ENCODE peak calls at places on chromosomes 13 and 19, in four cellular contexts. B is choroid plexus epithelial cell, G is AG09319, P is uterus. C is an unnamed sample.

GRCh38 chr13:67223024-67223423 is 7.1 kb downstream of the PCDH9 start:
- DNase-seq in B (peak), G (no peak), P (no peak), C (no peak)

GRCh38 chr13:65677906-65678305 is 1552.2 kb downstream of the PCDH9 start:
- DNase-seq in B (peak), G (no peak), P (no peak), C (no peak)

GRCh38 chr13:50914301-50914700 is 4.7 kb downstream of the RNASEH2B start:
- DNase-seq in B (peak), G (no peak), P (no peak), C (no peak)

GRCh38 chr13:113082198-113083021 is 23.2 kb upstream of the F7 start:
- DNase-seq in B (no peak), G (no peak), P (no peak), C (no peak)

GRCh38 chr13:99028890-99029289 is 51.0 kb upstream of the DOCK9 start:
- DNase-seq in B (peak), G (no peak), P (no peak), C (no peak)

GRCh38 chr19:47348819-47349795 is at the start of gene DHX34:
- DNase-seq in B (peak), G (peak), P (peak), C (peak)

GRCh38 chr13:30179547-30180256 is 127.6 kb downstream of the KATNAL1 start:
- DNase-seq in B (no peak), G (no peak), P (no peak), C (no peak)

GRCh38 chr19:28285917-28286316 is 927.0 kb downstream of the UQCRFS1 start:
- DNase-seq in B (no peak), G (no peak), P (no peak), C (no peak)

GRCh38 chr19:48329167-48329891 is 4.0 kb downstream of the EMP3 start:
- DNase-seq in B (peak), G (no peak), P (peak), C (no peak)

GRCh38 chr13:36979361-36980040 is 19.6 kb downstream of the ALG5 start:
- DNase-seq in B (peak), G (peak), P (no peak), C (no peak)

GRCh38 chr19:17719730-17720486 is 628 bp downstream of the MAP1S start:
- DNase-seq in B (no peak), G (no peak), P (no peak), C (peak)

GRCh38 chr13:81986308-81986707 is 1645.4 kb upstream of the SPRY2 start:
- DNase-seq in B (no peak), G (no peak), P (no peak), C (no peak)

GRCh38 chr19:2962018-2962670 is 15.2 kb upstream of the TLE6 start:
- DNase-seq in B (peak), G (no peak), P (peak), C (peak)

GRCh38 chr19:37506387-37507166 is at the start of gene ZNF793:
- DNase-seq in B (peak), G (peak), P (peak), C (peak)

GRCh38 chr19:4007836-4008539 is 452 bp downstream of the PIAS4 start:
- DNase-seq in B (peak), G (no peak), P (no peak), C (no peak)

GRCh38 chr13:109427148-109427547 is 359.2 kb downstream of the IRS2 start:
- DNase-seq in B (peak), G (no peak), P (no peak), C (no peak)

GRCh38 chr19:36215276-36216171 is 618 bp downstream of the ZNF146 start:
- DNase-seq in B (peak), G (peak), P (no peak), C (no peak)

GRCh38 chr13:52061587-52061986 is 37.1 kb downstream of the UTP14C start:
- DNase-seq in B (no peak), G (no peak), P (no peak), C (no peak)

GRCh38 chr19:29098863-29099481 is 114.0 kb downstream of the UQCRFS1 start:
- DNase-seq in B (peak), G (peak), P (peak), C (no peak)

GRCh38 chr13:43687038-43687437 is 99.7 kb downstream of the ENOX1 start:
- DNase-seq in B (no peak), G (no peak), P (no peak), C (no peak)

GRCh38 chr19:14544977-14545715 is 15.8 kb downstream of the TECR start:
- DNase-seq in B (peak), G (no peak), P (no peak), C (no peak)

GRCh38 chr19:45187421-45188100 is 9.0 kb downstream of the BLOC1S3 start:
- DNase-seq in B (peak), G (no peak), P (no peak), C (no peak)

GRCh38 chr19:12786950-12787349 is 4.3 kb upstream of the JUNB start:
- DNase-seq in B (no peak), G (no peak), P (no peak), C (no peak)

GRCh38 chr13:39616087-39616694 is 13.2 kb upstream of the LHFPL6 start:
- DNase-seq in B (peak), G (no peak), P (peak), C (no peak)

GRCh38 chr19:8262431-8262830 is 45.7 kb downstream of the CD320 start:
- DNase-seq in B (no peak), G (no peak), P (no peak), C (no peak)

GRCh38 chr19:8269724-8270123 is 38.4 kb downstream of the CD320 start:
- DNase-seq in B (no peak), G (no peak), P (no peak), C (no peak)

GRCh38 chr19:8261881-8262280 is 46.3 kb downstream of the CD320 start:
- DNase-seq in B (no peak), G (no peak), P (no peak), C (no peak)

GRCh38 chr19:8261347-8261746 is 46.8 kb downstream of the CD320 start:
- DNase-seq in B (no peak), G (no peak), P (no peak), C (no peak)

GRCh38 chr19:8265872-8266271 is 42.3 kb downstream of the CD320 start:
- DNase-seq in B (no peak), G (no peak), P (no peak), C (no peak)
- TF ChIP-seq CTCF in B (no peak), G (no peak), P (no peak), C (no peak)

GRCh38 chr19:51098366-51099069 is 9.7 kb downstream of the CTU1 start:
- DNase-seq in B (peak), G (no peak), P (no peak), C (no peak)
- TF ChIP-seq CTCF in B (no peak), G (no peak), P (no peak), C (no peak)

DNA sequence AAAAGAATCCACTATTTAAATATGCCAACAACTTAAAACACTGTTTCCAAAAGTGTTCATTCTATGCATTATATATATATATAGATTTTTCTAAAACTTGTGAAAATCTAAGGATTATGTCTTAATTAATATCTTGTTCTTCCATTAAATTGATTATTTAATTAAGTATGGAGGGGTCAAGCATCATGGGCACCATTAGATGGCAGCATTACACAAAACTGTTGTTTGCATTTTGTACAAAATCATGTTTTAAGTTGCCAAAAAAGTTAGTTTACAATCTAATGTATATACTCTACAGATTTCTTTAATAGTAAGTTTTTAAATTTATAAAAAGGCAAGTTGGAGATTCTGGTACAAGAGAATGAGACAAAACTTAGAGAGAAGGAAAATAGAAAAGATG is 213.2 kb upstream of the EDNRB start:
- DNase-seq in B (peak), G (no peak), P (no peak), C (no peak)
- TF ChIP-seq CTCF in B (peak), G (peak), P (no peak), C (no peak)

GRCh38 chr13:22195726-22196125 is 524.9 kb downstream of the FGF9 start:
- DNase-seq in B (no peak), G (no peak), P (no peak), C (no peak)
- TF ChIP-seq CTCF in B (no peak), G (no peak), P (no peak), C (no peak)